ENCODE peak calls at places on chromosomes 3 and 15, in five cellular contexts. One of them, this sample, is unnamed.

GRCh38 chr15:68258684-68259083 is 18.9 kb upstream of the FEM1B start:
- DNase-seq in GM23338: no peak
- DNase-seq in hepatocyte: no peak
- DNase-seq in MM.1S: peak; percentile 55
- DNase-seq in GM23248: peak; percentile 66
- DNase-seq in this sample: no peak

GRCh38 chr3:132916096-132916495 is 122.1 kb upstream of the TMEM108 start:
- DNase-seq in MM.1S: no peak
- DNase-seq in GM23338: no peak
- DNase-seq in GM23248: no peak
- DNase-seq in hepatocyte: no peak
- DNase-seq in this sample: no peak

GRCh38 chr3:38163117-38163870 is 2.0 kb upstream of the OXSR1 start:
- DNase-seq in GM23248: peak; percentile 33
- DNase-seq in GM23338: peak; percentile 51
- DNase-seq in MM.1S: peak; percentile 28
- DNase-seq in hepatocyte: peak; percentile 22
- DNase-seq in this sample: peak; percentile 32

GRCh38 chr3:151265866-151266265 is 12.5 kb downstream of the P2RY14 start:
- DNase-seq in hepatocyte: no peak
- DNase-seq in GM23338: peak; percentile 87
- DNase-seq in GM23248: no peak
- DNase-seq in MM.1S: peak; percentile 74
- DNase-seq in this sample: peak; percentile 27

GRCh38 chr3:111669926-111670630 is 74.9 kb upstream of the ZBED2 start:
- DNase-seq in GM23338: no peak
- DNase-seq in hepatocyte: no peak
- DNase-seq in GM23248: peak; percentile 60
- DNase-seq in MM.1S: no peak
- DNase-seq in this sample: no peak

GRCh38 chr3:147812186-147812911 is 403.2 kb downstream of the ZIC1 start:
- DNase-seq in hepatocyte: no peak
- DNase-seq in MM.1S: no peak
- DNase-seq in GM23338: no peak
- DNase-seq in GM23248: peak; percentile 9
- DNase-seq in this sample: no peak

GRCh38 chr3:106860182-106860581 is 517.1 kb upstream of the CCDC54 start:
- DNase-seq in GM23248: peak; percentile 5
- DNase-seq in GM23338: no peak
- DNase-seq in MM.1S: no peak
- DNase-seq in hepatocyte: no peak
- DNase-seq in this sample: no peak

GRCh38 chr3:123002749-123003497 is 24.6 kb downstream of the SEMA5B start:
- DNase-seq in MM.1S: no peak
- DNase-seq in GM23248: no peak
- DNase-seq in GM23338: no peak
- DNase-seq in hepatocyte: no peak
- DNase-seq in this sample: no peak

GRCh38 chr3:52270252-52270754 is 8.1 kb downstream of the WDR82 start:
- DNase-seq in GM23248: peak; percentile 40
- DNase-seq in GM23338: no peak
- DNase-seq in MM.1S: no peak
- DNase-seq in hepatocyte: no peak
- DNase-seq in this sample: no peak

GRCh38 chr3:155342344-155342743 is 48.9 kb upstream of the STRIT1 start:
- DNase-seq in GM23338: peak; percentile 37
- DNase-seq in MM.1S: no peak
- DNase-seq in hepatocyte: no peak
- DNase-seq in GM23248: no peak
- DNase-seq in this sample: peak; percentile 39

GRCh38 chr3:188439080-188439479 is 285.1 kb downstream of the LPP start:
- DNase-seq in MM.1S: no peak
- DNase-seq in GM23248: no peak
- DNase-seq in hepatocyte: no peak
- DNase-seq in GM23338: no peak
- DNase-seq in this sample: no peak

GRCh38 chr15:85515212-85515611 is 134.8 kb downstream of the AKAP13 start:
- DNase-seq in hepatocyte: no peak
- DNase-seq in GM23248: peak; percentile 13
- DNase-seq in MM.1S: no peak
- DNase-seq in GM23338: no peak
- DNase-seq in this sample: no peak

GRCh38 chr3:123152656-123153055 is 49.1 kb upstream of the SEC22A start:
- DNase-seq in hepatocyte: no peak
- DNase-seq in GM23338: no peak
- DNase-seq in MM.1S: no peak
- DNase-seq in GM23248: no peak
- DNase-seq in this sample: peak; percentile 74

GRCh38 chr3:27728195-27729087 is 6.3 kb upstream of the EOMES start:
- DNase-seq in GM23248: peak; percentile 25
- DNase-seq in hepatocyte: no peak
- DNase-seq in GM23338: peak; percentile 96
- DNase-seq in MM.1S: no peak
- DNase-seq in this sample: peak; percentile 91

GRCh38 chr3:1252061-1252430 is 159.2 kb downstream of the CNTN6 start:
- DNase-seq in GM23338: no peak
- DNase-seq in hepatocyte: no peak
- DNase-seq in MM.1S: no peak
- DNase-seq in GM23248: no peak
- DNase-seq in this sample: no peak

GRCh38 chr15:58314593-58315216 is 117.1 kb upstream of the LIPC start:
- DNase-seq in GM23338: no peak
- DNase-seq in MM.1S: no peak
- DNase-seq in hepatocyte: no peak
- DNase-seq in GM23248: no peak
- DNase-seq in this sample: no peak

GRCh38 chr15:96340348-96340610 is 9.8 kb downstream of the NR2F2 start:
- DNase-seq in GM23338: no peak
- DNase-seq in GM23248: no peak
- DNase-seq in MM.1S: no peak
- DNase-seq in hepatocyte: no peak
- DNase-seq in this sample: peak; percentile 88

GRCh38 chr15:67038721-67039120 is 26.7 kb upstream of the SMAD3 start:
- DNase-seq in hepatocyte: no peak
- DNase-seq in GM23338: no peak
- DNase-seq in GM23248: no peak
- DNase-seq in MM.1S: no peak
- DNase-seq in this sample: no peak

GRCh38 chr15:76987896-76988860 is 6.7 kb upstream of the PSTPIP1 start:
- DNase-seq in hepatocyte: no peak
- DNase-seq in MM.1S: no peak
- DNase-seq in GM23338: no peak
- DNase-seq in GM23248: no peak
- DNase-seq in this sample: no peak

GRCh38 chr15:80183886-80184285 is 31.1 kb downstream of the FAH start:
- DNase-seq in GM23248: peak; percentile 21
- DNase-seq in MM.1S: no peak
- DNase-seq in hepatocyte: no peak
- DNase-seq in GM23338: peak; percentile 38
- DNase-seq in this sample: peak; percentile 33

GRCh38 chr3:14789221-14789620 is 29.5 kb upstream of the FGD5 start:
- DNase-seq in GM23338: no peak
- DNase-seq in GM23248: no peak
- DNase-seq in MM.1S: no peak
- DNase-seq in hepatocyte: no peak
- DNase-seq in this sample: no peak

GRCh38 chr3:40313975-40314860 is 4.7 kb downstream of the EIF1B start:
- DNase-seq in GM23248: peak; percentile 49
- DNase-seq in GM23338: no peak
- DNase-seq in MM.1S: no peak
- DNase-seq in hepatocyte: peak; percentile 53
- DNase-seq in this sample: no peak

GRCh38 chr15:56524915-56525314 is 60.0 kb upstream of the MNS1 start:
- DNase-seq in GM23338: no peak
- DNase-seq in hepatocyte: no peak
- DNase-seq in GM23248: peak; percentile 39
- DNase-seq in MM.1S: no peak
- DNase-seq in this sample: no peak

GRCh38 chr3:123258811-123259420 is 57.2 kb downstream of the SEC22A start:
- DNase-seq in GM23248: peak; percentile 83
- DNase-seq in GM23338: peak; percentile 51
- DNase-seq in hepatocyte: peak; percentile 62
- DNase-seq in MM.1S: peak; percentile 69
- DNase-seq in this sample: no peak

GRCh38 chr3:79564192-79564591 is 203.6 kb downstream of the ROBO1 start:
- DNase-seq in GM23338: no peak
- DNase-seq in hepatocyte: no peak
- DNase-seq in GM23248: no peak
- DNase-seq in MM.1S: peak; percentile 83
- DNase-seq in this sample: no peak

GRCh38 chr3:53354945-53355498 is 7.7 kb upstream of the DCP1A start:
- DNase-seq in hepatocyte: no peak
- DNase-seq in GM23248: no peak
- DNase-seq in GM23338: no peak
- DNase-seq in MM.1S: no peak
- DNase-seq in this sample: no peak

GRCh38 chr3:36969540-36970432 is 23.1 kb downstream of the EPM2AIP1 start:
- DNase-seq in GM23338: peak; percentile 80
- DNase-seq in MM.1S: no peak
- DNase-seq in hepatocyte: peak; percentile 92
- DNase-seq in GM23248: peak; percentile 65
- DNase-seq in this sample: peak; percentile 92

GRCh38 chr3:142209655-142210054 is 15.7 kb downstream of the GK5 start:
- DNase-seq in hepatocyte: peak; percentile 51
- DNase-seq in GM23248: peak; percentile 97
- DNase-seq in MM.1S: no peak
- DNase-seq in GM23338: no peak
- DNase-seq in this sample: no peak

GRCh38 chr3:110164632-110165240 is 827.4 kb upstream of the DPPA4 start:
- DNase-seq in GM23248: no peak
- DNase-seq in GM23338: peak; percentile 73
- DNase-seq in hepatocyte: no peak
- DNase-seq in MM.1S: no peak
- DNase-seq in this sample: peak; percentile 35

DNA sequence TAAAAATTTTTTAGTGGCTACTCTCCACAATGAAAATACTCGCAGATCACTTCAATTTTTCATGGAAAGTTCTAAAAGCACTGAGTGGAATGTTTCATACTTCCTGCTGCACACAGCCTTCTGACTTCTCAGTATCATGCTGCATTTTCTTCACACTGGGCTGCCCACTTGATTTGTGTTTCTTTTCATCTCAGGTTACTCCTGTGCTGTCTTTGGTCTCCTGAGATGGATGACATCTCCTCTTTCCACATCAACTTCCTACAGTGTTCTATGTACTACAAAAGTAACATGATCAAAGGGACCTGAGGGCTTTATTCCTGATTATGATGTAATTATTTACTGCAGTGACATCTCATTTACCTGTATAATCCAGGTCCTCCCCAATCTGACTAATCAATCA is 927.7 kb downstream of the ROBO2 start:
- DNase-seq in MM.1S: no peak
- DNase-seq in GM23248: no peak
- DNase-seq in GM23338: no peak
- DNase-seq in hepatocyte: no peak
- DNase-seq in this sample: no peak
- TF ChIP-seq EZH2phosphoT487 in MM.1S: no peak
- TF ChIP-seq EZH2phosphoT487 in GM23248: no peak
- TF ChIP-seq EZH2phosphoT487 in GM23338: no peak
- TF ChIP-seq EZH2phosphoT487 in hepatocyte: no peak
- TF ChIP-seq EZH2phosphoT487 in this sample: no peak

DNA sequence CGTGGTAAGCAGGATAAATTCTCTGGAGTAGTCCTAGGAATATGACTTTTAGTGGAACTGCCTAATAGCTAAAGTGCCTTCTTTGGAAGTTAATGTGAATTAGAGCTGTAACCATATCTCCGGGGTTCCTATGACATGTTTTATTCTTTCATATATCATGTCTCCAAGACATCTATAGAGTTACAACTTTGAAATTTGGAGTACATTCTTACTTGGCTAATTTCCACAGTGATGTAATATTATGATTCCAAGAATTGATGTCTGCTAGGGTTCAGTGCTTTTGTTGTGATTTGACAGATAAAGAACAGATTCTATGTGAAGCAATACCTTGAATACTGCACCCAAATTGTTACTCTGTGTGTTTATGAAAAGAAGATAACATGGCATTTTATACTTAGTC is 934.3 kb downstream of the NTRK3 start:
- DNase-seq in GM23248: no peak
- DNase-seq in hepatocyte: no peak
- DNase-seq in MM.1S: no peak
- DNase-seq in GM23338: no peak
- DNase-seq in this sample: no peak
- H3K4me2 ChIP-seq in GM23248: no peak overlapping the region
- H3K4me2 ChIP-seq in hepatocyte: no peak overlapping the region
- H3K4me2 ChIP-seq in MM.1S: no peak overlapping the region
- H3K4me2 ChIP-seq in GM23338: no peak overlapping the region
- H3K4me2 ChIP-seq in this sample: no peak overlapping the region

DNA sequence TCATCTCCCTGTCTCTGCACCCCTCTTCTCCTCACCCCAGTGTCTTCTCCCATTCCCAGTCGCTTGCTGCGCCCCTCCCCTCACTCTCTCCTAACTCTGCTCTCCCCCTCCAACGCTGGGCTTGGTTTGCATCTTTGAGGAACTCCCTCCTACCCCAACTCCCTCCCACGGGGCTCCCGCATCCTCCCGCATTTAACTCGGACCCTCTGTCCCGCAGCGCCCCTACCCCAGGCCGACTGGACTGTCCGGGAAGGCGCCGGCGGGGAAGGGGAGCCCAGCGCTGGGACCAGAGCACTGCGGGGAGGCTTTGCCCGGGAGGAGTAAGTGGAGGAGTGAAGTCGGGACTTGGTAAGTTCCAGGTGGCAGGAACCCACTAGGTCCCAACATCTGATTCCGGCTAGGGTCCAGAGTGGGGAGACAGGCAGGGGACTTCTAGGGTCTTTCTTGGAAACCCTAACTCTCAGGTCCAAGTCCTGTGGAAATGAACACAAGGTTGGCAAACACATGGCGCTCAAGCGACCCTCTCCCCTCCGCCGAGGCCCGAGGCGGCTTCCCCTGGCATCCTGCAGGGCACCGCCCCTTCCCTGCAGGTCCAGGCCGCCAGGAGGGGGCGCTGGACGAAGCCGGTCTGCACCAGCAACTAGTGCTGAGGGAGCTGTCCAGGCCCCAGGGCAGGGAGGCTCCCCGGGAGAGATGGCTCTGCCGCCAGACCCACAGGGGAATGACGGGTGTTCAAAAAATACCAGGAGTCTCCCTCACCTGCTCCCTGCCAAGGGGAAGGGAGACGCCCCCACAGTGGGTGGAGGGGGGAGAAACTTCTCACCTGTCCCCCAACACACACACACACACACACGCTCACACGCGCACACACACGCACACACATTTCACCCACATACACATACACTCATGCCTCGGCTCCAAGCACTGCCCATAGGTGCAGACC is 53.2 kb downstream of the LHFPL4 start:
- DNase-seq in MM.1S: peak; percentile 58
- DNase-seq in GM23338: peak; percentile 94
- DNase-seq in hepatocyte: peak; percentile 85
- DNase-seq in GM23248: peak; percentile 85
- DNase-seq in this sample: peak; percentile 94
- TF ChIP-seq EZH2 in MM.1S: no peak
- TF ChIP-seq EZH2 in GM23338: no peak
- TF ChIP-seq EZH2 in hepatocyte: peak; percentile 90
- TF ChIP-seq EZH2 in GM23248: no peak
- TF ChIP-seq EZH2 in this sample: peak; percentile 77

DNA sequence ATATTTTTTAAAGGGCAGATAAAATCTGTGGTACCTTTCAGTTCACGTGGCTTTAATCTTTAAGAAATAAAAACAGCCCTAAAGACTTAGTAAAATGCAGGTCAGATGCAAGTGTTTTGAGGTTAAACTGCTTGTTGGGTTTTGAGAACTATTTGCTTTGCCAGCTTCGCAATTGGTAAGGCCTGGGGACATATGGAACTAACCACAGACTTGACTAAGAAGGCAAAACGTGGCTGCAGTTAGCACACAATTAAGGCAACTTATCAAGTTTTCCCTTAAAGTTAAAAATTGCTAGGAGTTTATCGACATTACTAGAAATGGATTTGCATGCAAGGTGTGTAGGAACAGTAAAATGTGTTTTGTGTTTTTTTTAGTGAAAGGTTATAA is 206.9 kb downstream of the ZNF385D start:
- DNase-seq in GM23338: peak; percentile 11
- DNase-seq in GM23248: peak; percentile 27
- DNase-seq in MM.1S: no peak
- DNase-seq in hepatocyte: no peak
- DNase-seq in this sample: no peak
- TF ChIP-seq EZH2phosphoT487 in GM23338: no peak
- TF ChIP-seq EZH2phosphoT487 in GM23248: no peak
- TF ChIP-seq EZH2phosphoT487 in MM.1S: no peak
- TF ChIP-seq EZH2phosphoT487 in hepatocyte: no peak
- TF ChIP-seq EZH2phosphoT487 in this sample: no peak